ENCODE peak calls at places on chromosomes 2 and 18, in nine cellular contexts. W, O, E, U, L, D, R, Z and V are unnamed samples.

GRCh38 chr2:227394403-227394802 is 6.7 kb upstream of the SCYGR1 start:
- DNase-seq in W (no peak), O (no peak), E (no peak), U (no peak), L (no peak), D (no peak), R (no peak), Z (no peak), V (no peak)

GRCh38 chr2:201886504-201886903 is 80.2 kb downstream of the CDK15 start:
- DNase-seq in W (no peak), O (no peak), E (no peak), U (peak; percentile 44), L (no peak), D (peak; percentile 68), R (no peak), Z (no peak), V (no peak)

GRCh38 chr2:193231634-193232033 is 1036.9 kb upstream of the TMEFF2 start:
- DNase-seq in W (no peak), O (no peak), E (no peak), U (no peak), L (no peak), D (no peak), R (no peak), Z (no peak), V (no peak)

GRCh38 chr2:46335966-46336436 is 38.8 kb downstream of the EPAS1 start:
- DNase-seq in W (no peak), O (no peak), E (no peak), U (no peak), L (no peak), D (no peak), R (no peak), Z (no peak), V (no peak)

GRCh38 chr18:43007365-43007764 is 108.1 kb downstream of the RIT2 start:
- DNase-seq in W (no peak), O (no peak), E (no peak), U (no peak), L (no peak), D (peak; percentile 10), R (no peak), Z (no peak), V (no peak)

GRCh38 chr2:1601471-1602358 is 142.6 kb downstream of the PXDN start:
- DNase-seq in W (no peak), O (no peak), E (no peak), U (no peak), L (no peak), D (no peak), R (no peak), Z (no peak), V (no peak)

GRCh38 chr2:237351046-237351445 is 62.9 kb downstream of the COL6A3 start:
- DNase-seq in W (no peak), O (no peak), E (no peak), U (no peak), L (no peak), D (no peak), R (no peak), Z (no peak), V (no peak)

GRCh38 chr18:56189615-56190014 is 448.8 kb downstream of the TXNL1 start:
- DNase-seq in W (no peak), O (no peak), E (no peak), U (no peak), L (no peak), D (no peak), R (no peak), Z (no peak), V (no peak)

GRCh38 chr2:200479617-200480292 is 30.1 kb downstream of the KCTD18 start:
- DNase-seq in W (no peak), O (no peak), E (no peak), U (peak; percentile 81), L (no peak), D (peak; percentile 90), R (peak; percentile 49), Z (peak; percentile 32), V (no peak)

GRCh38 chr2:29281585-29281984 is 166.4 kb downstream of the CLIP4 start:
- DNase-seq in W (no peak), O (peak; percentile 83), E (no peak), U (peak; percentile 80), L (peak; percentile 88), D (peak; percentile 65), R (peak; percentile 69), Z (peak; percentile 37), V (peak; percentile 72)

GRCh38 chr2:187993516-187993915 is 298.2 kb upstream of the GULP1 start:
- DNase-seq in W (no peak), O (no peak), E (no peak), U (peak; percentile 84), L (no peak), D (peak; percentile 27), R (peak; percentile 10), Z (no peak), V (no peak)

GRCh38 chr2:88010136-88010535 is 6.2 kb downstream of the RNU2-63P start:
- DNase-seq in W (no peak), O (no peak), E (no peak), U (no peak), L (no peak), D (no peak), R (no peak), Z (no peak), V (no peak)

GRCh38 chr2:196088209-196088608 is 19.6 kb upstream of the DNAH7 start:
- DNase-seq in W (no peak), O (no peak), E (no peak), U (peak; percentile 34), L (peak; percentile 42), D (peak; percentile 54), R (no peak), Z (no peak), V (no peak)

GRCh38 chr2:25685030-25685429 is 11.7 kb upstream of the DTNB start:
- DNase-seq in W (no peak), O (no peak), E (no peak), U (no peak), L (no peak), D (no peak), R (no peak), Z (no peak), V (no peak)

GRCh38 chr2:23828256-23828980 is 98.5 kb downstream of the ATAD2B start:
- DNase-seq in W (no peak), O (no peak), E (no peak), U (peak; percentile 17), L (no peak), D (peak; percentile 57), R (no peak), Z (no peak), V (no peak)

GRCh38 chr2:109365131-109365530 is 236.1 kb downstream of the SH3RF3 start:
- DNase-seq in W (no peak), O (no peak), E (no peak), U (no peak), L (no peak), D (no peak), R (no peak), Z (no peak), V (no peak)

GRCh38 chr2:172096661-172097547 is 5.8 kb downstream of the DLX2 start:
- DNase-seq in W (no peak), O (no peak), E (no peak), U (no peak), L (peak; percentile 75), D (peak; percentile 49), R (peak; percentile 82), Z (peak; percentile 72), V (no peak)

GRCh38 chr2:147660680-147661079 is 184.1 kb upstream of the ACVR2A start:
- DNase-seq in W (no peak), O (no peak), E (no peak), U (no peak), L (no peak), D (no peak), R (no peak), Z (no peak), V (no peak)

GRCh38 chr18:11963991-11964484 is 17.3 kb upstream of the IMPA2 start:
- DNase-seq in W (no peak), O (no peak), E (no peak), U (peak; percentile 45), L (no peak), D (peak; percentile 65), R (no peak), Z (no peak), V (no peak)

GRCh38 chr2:204695506-204695905 is 150.2 kb downstream of the PARD3B start:
- DNase-seq in W (no peak), O (no peak), E (no peak), U (peak; percentile 43), L (no peak), D (peak; percentile 56), R (peak; percentile 7), Z (no peak), V (no peak)

GRCh38 chr2:44945676-44946427 is 4.3 kb downstream of the SIX3 start:
- DNase-seq in W (no peak), O (no peak), E (no peak), U (no peak), L (no peak), D (no peak), R (no peak), Z (no peak), V (no peak)

GRCh38 chr2:158782616-158783015 is 12.5 kb upstream of the DAPL1 start:
- DNase-seq in W (no peak), O (no peak), E (no peak), U (no peak), L (no peak), D (no peak), R (no peak), Z (no peak), V (no peak)

GRCh38 chr2:235692671-235693171 is 198.9 kb downstream of the AGAP1 start:
- DNase-seq in W (no peak), O (no peak), E (no peak), U (no peak), L (no peak), D (no peak), R (no peak), Z (no peak), V (no peak)

GRCh38 chr2:2619995-2620394 is 288.9 kb upstream of the MYT1L start:
- DNase-seq in W (no peak), O (no peak), E (no peak), U (no peak), L (no peak), D (no peak), R (no peak), Z (no peak), V (no peak)

GRCh38 chr2:216539791-216540241 is 41.2 kb downstream of the RPL37A start:
- DNase-seq in W (peak; percentile 83), O (no peak), E (no peak), U (no peak), L (peak; percentile 87), D (no peak), R (no peak), Z (peak; percentile 52), V (no peak)

GRCh38 chr2:166112193-166112605 is 15.6 kb downstream of the SCN1A start:
- DNase-seq in W (no peak), O (no peak), E (no peak), U (peak; percentile 9), L (no peak), D (peak; percentile 65), R (no peak), Z (no peak), V (no peak)

GRCh38 chr2:106030287-106031268 is 163.5 kb downstream of the UXS1 start:
- DNase-seq in W (no peak), O (no peak), E (no peak), U (peak; percentile 70), L (no peak), D (peak; percentile 77), R (peak; percentile 55), Z (no peak), V (no peak)

GRCh38 chr18:45621068-45621511 is 5.8 kb downstream of the SLC14A2 start:
- DNase-seq in W (no peak), O (peak; percentile 15), E (no peak), U (peak; percentile 52), L (peak; percentile 47), D (peak; percentile 32), R (peak; percentile 62), Z (peak; percentile 38), V (no peak)

GRCh38 chr2:136434251-136434715 is 316.3 kb upstream of the CXCR4 start:
- DNase-seq in W (no peak), O (no peak), E (no peak), U (no peak), L (no peak), D (no peak), R (no peak), Z (no peak), V (no peak)

GRCh38 chr18:12366379-12366778 is 10.6 kb downstream of the AFG3L2 start:
- DNase-seq in W (no peak), O (no peak), E (no peak), U (no peak), L (no peak), D (no peak), R (no peak), Z (no peak), V (no peak)

GRCh38 chr18:26772691-26773090 is 92.8 kb downstream of the AQP4 start:
- DNase-seq in W (no peak), O (no peak), E (no peak), U (no peak), L (no peak), D (no peak), R (no peak), Z (no peak), V (no peak)